ENCODE peak calls at places on chromosomes 12 and 14, in ten cellular contexts. D is HepG2, F is ovary, T is tibial nerve, L is stomach, I is suprapubic skin, Q is H1, U is A549, X is sigmoid colon, H is transverse colon. O is an unnamed sample. For H3K9me3, the result is how much of the 10 kb centered on the place peaks cover.

GRCh38 chr12:102567031-102567985 is 86.9 kb upstream of the IGF1 start:
- DNase-seq in T (no peak), U (peak), F (no peak), I (no peak), D (no peak), Q (no peak), X (no peak), H (no peak), L (no peak), O (no peak)

GRCh38 chr14:55814873-55815272 is 234.9 kb downstream of the KTN1 start:
- DNase-seq in H (no peak), I (no peak), T (no peak), L (no peak), Q (no peak), D (no peak), F (no peak), U (no peak), X (no peak), O (no peak)

GRCh38 chr14:95011449-95012020 is 145.8 kb downstream of the DICER1 start:
- DNase-seq in T (no peak), I (no peak), F (no peak), Q (no peak), L (no peak), U (no peak), H (no peak), X (peak), D (no peak), O (peak)

GRCh38 chr14:78188882-78189281 is 18.7 kb downstream of the NRXN3 start:
- DNase-seq in L (no peak), D (no peak), U (no peak), I (no peak), H (no peak), F (no peak), X (no peak), T (no peak), Q (no peak), O (no peak)

GRCh38 chr12:19431407-19432308 is 7.6 kb upstream of the AEBP2 start:
- DNase-seq in D (no peak), I (no peak), X (no peak), T (no peak), F (no peak), Q (no peak), H (no peak), U (no peak), L (no peak), O (no peak)

GRCh38 chr12:12999276-12999958 is 648 bp downstream of the HEBP1 start:
- DNase-seq in L (no peak), D (peak), F (no peak), Q (no peak), U (peak), I (no peak), T (no peak), H (peak), X (no peak), O (no peak)

GRCh38 chr14:105092124-105092911 is 27.1 kb upstream of the GPR132 start:
- DNase-seq in X (peak), D (no peak), L (peak), I (peak), Q (peak), T (no peak), F (peak), H (peak), U (peak), O (no peak)

GRCh38 chr14:101711041-101711861 is 50.3 kb upstream of the PPP2R5C start:
- DNase-seq in X (no peak), T (no peak), Q (no peak), H (no peak), L (peak), U (no peak), I (peak), D (no peak), F (no peak), O (peak)

GRCh38 chr14:70947739-70948138 is 40.5 kb downstream of the PCNX1 start:
- DNase-seq in T (no peak), F (no peak), X (no peak), D (no peak), U (no peak), I (no peak), Q (no peak), H (no peak), L (no peak), O (no peak)

GRCh38 chr12:402127-402456 is 648 bp downstream of the CCDC77 start:
- DNase-seq in H (no peak), I (no peak), L (no peak), Q (no peak), F (no peak), D (peak), X (no peak), U (no peak), T (no peak), O (no peak)

GRCh38 chr12:95114766-95115450 is 41.5 kb upstream of the NR2C1 start:
- DNase-seq in H (no peak), I (no peak), Q (no peak), F (no peak), U (no peak), T (no peak), D (no peak), L (no peak), X (no peak), O (no peak)

GRCh38 chr12:128801879-128802391 is 21.8 kb downstream of the SLC15A4 start:
- DNase-seq in L (no peak), T (no peak), X (peak), I (no peak), Q (no peak), F (no peak), D (no peak), U (no peak), H (no peak), O (no peak)

GRCh38 chr14:55136241-55136640 is 7.2 kb downstream of the LGALS3 start:
- DNase-seq in L (no peak), Q (no peak), I (no peak), H (no peak), F (no peak), X (no peak), T (no peak), D (no peak), U (no peak), O (no peak)

GRCh38 chr12:114682920-114683708 is 861 bp downstream of the TBX3 start:
- DNase-seq in U (peak), D (no peak), T (no peak), I (no peak), Q (peak), L (peak), H (peak), F (peak), X (no peak), O (no peak)

GRCh38 chr12:69966839-69967238 is 141.8 kb downstream of the MYRFL start:
- DNase-seq in T (no peak), Q (no peak), D (no peak), H (no peak), X (no peak), U (no peak), I (no peak), F (no peak), L (peak), O (no peak)

GRCh38 chr12:92719674-92720073 is 16.9 kb downstream of the PLEKHG7 start:
- DNase-seq in L (no peak), H (no peak), F (no peak), U (no peak), I (no peak), T (no peak), D (no peak), X (no peak), Q (no peak), O (no peak)

GRCh38 chr14:79117561-79117960 is 947.4 kb downstream of the NRXN3 start:
- DNase-seq in T (no peak), D (no peak), H (no peak), I (no peak), L (no peak), U (no peak), X (no peak), F (no peak), Q (no peak), O (no peak)

GRCh38 chr14:101833045-101833444 is 71.5 kb downstream of the PPP2R5C start:
- DNase-seq in U (no peak), L (no peak), X (no peak), H (no peak), T (no peak), I (no peak), F (peak), D (no peak), Q (no peak), O (no peak)

DNA sequence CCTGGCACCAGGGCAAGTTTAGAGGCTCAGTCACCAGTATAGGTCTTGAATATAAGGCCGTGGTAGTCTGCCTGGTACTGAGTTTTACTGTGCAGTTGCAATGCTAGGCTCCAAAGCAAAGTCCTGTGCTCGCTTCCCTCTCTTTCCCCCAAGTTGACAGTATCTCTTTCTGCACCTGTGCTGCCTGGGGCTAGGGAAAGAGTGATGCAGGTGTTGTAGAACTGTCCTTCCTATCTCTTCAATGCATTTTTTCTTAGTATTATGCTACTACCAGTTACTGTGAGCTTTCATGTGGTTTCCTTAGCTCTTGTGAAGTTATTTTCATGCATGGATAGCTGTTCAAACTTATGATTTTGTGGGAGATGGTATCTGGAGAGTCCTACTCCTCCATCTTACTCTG is 359.2 kb downstream of the SYT1 start:
- DNase-seq in X (no peak), H (no peak), L (no peak), T (no peak), Q (no peak), D (no peak), F (no peak), I (no peak), U (no peak), O (no peak)
- TF ChIP-seq POLR2A in X (no peak), H (no peak), L (no peak), T (no peak), Q (no peak), D (no peak), F (no peak), I (no peak), U (no peak), O (no peak)

GRCh38 chr12:129964300-129964699 is 60.5 kb upstream of the TMEM132D start:
- DNase-seq in U (no peak), L (no peak), T (no peak), F (no peak), Q (no peak), I (no peak), D (no peak), H (no peak), X (no peak), O (no peak)
- H3K9me3 ChIP-seq in U (under half), L (under half), T (under half), F (under half), Q (under half), I (under half), D (under half), H (under half), X (under half), O (under half)

GRCh38 chr12:127241056-127241830 is 1025.7 kb upstream of the TMEM132C start:
- DNase-seq in F (no peak), X (no peak), D (no peak), L (no peak), H (no peak), Q (no peak), T (peak), I (no peak), U (no peak), O (no peak)
- TF ChIP-seq EP300 in F (no peak), X (no peak), D (no peak), L (no peak), H (no peak), Q (no peak), T (peak), I (no peak), U (no peak), O (no peak)

DNA sequence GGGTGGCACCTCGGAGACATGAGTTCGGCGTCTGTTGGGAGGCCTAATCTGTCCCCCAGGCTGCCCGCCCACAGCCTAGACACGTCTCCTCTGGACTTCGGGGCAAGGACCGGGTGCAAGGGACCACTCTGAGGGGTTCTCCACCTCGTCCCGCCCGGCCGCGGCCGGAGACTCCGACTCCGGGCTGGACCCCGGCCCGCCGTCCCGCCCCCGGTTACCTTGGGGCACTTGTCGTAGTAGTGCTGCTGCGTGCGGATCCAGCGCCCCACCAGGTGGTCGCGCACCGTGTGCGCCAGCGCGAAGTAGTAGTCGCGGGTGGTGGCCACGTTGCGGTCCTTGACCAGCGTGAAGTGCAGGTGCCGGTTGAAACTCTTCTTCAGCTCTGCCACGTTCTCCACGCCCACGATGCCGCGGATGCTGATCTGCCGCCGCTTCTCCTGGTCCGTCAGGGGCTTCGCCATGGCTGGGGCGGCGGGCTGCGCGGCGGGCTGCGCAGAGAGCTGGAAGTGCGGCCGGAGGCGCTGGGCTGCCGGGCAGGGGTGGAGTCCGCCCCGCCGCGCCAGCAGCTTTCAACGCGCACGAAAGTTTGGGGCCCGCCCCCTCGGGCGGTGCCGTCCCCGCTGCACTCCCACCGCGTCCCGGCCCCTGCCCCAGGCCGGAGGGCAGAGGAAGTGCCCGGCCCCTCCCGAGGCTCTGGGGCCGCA is at the start of gene PYGL:
- DNase-seq in Q (peak), D (peak), T (peak), F (peak), H (peak), X (peak), U (peak), I (peak), L (peak), O (peak)
- TF ChIP-seq POLR2A in Q (no peak), D (peak), T (peak), F (peak), H (peak), X (no peak), U (peak), I (no peak), L (no peak), O (peak)

GRCh38 chr12:1890119-1890703 is 28.2 kb downstream of the CACNA2D4 start:
- DNase-seq in T (no peak), L (no peak), X (no peak), U (no peak), D (no peak), F (no peak), H (no peak), Q (peak), I (no peak), O (peak)

GRCh38 chr12:1885605-1886245 is 32.7 kb downstream of the CACNA2D4 start:
- DNase-seq in T (no peak), H (no peak), L (no peak), F (no peak), X (no peak), Q (no peak), I (no peak), D (peak), U (no peak), O (peak)

GRCh38 chr12:1886396-1887008 is 31.9 kb downstream of the CACNA2D4 start:
- DNase-seq in H (no peak), L (no peak), D (no peak), U (no peak), T (no peak), X (no peak), F (no peak), Q (peak), I (no peak), O (peak)

GRCh38 chr12:1888923-1889322 is 29.5 kb downstream of the CACNA2D4 start:
- DNase-seq in U (no peak), Q (no peak), T (no peak), L (no peak), X (no peak), F (no peak), D (no peak), H (no peak), I (no peak), O (no peak)

DNA sequence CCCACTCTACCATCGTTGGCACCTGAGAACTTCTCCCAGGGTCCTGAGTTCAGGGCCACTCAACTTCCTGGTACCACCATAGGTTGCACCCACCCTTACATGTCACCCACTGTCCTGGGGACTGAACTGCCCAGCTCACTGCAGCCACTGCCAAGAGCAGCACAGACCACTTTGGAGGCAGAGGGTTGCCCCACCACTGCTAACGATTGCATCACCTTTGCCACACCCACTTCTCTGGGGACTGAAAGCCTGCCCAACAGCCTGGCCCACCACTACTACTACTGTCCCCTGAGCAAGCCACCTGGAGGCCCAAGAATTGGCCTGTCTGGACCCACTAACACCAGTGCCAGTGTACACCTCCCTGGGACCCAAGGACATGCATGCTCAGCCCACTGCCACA is 27.6 kb downstream of the CACNA2D4 start:
- DNase-seq in Q (no peak), T (no peak), D (no peak), F (no peak), X (no peak), U (no peak), H (no peak), L (no peak), I (no peak), O (no peak)
- H3K9me3 ChIP-seq in Q (under half), T (under half), D (under half), F (under half), X (under half), U (under half), H (under half), L (under half), I (under half), O (under half)

GRCh38 chr14:49549446-49549845 is 36.7 kb downstream of the RPS29 start:
- DNase-seq in Q (no peak), X (no peak), U (no peak), I (no peak), F (no peak), D (no peak), H (no peak), L (no peak), T (no peak), O (no peak)

GRCh38 chr14:49551569-49551968 is 34.6 kb downstream of the RPS29 start:
- DNase-seq in U (no peak), F (no peak), H (no peak), Q (no peak), D (no peak), X (no peak), L (no peak), T (no peak), I (no peak), O (no peak)

GRCh38 chr14:49549881-49550280 is 36.3 kb downstream of the RPS29 start:
- DNase-seq in L (no peak), U (no peak), T (no peak), X (no peak), Q (peak), I (no peak), H (no peak), F (no peak), D (no peak), O (peak)

GRCh38 chr14:49552630-49553029 is 33.5 kb downstream of the RPS29 start:
- DNase-seq in L (no peak), Q (no peak), T (no peak), U (no peak), H (no peak), D (no peak), I (no peak), F (no peak), X (no peak), O (no peak)

DNA sequence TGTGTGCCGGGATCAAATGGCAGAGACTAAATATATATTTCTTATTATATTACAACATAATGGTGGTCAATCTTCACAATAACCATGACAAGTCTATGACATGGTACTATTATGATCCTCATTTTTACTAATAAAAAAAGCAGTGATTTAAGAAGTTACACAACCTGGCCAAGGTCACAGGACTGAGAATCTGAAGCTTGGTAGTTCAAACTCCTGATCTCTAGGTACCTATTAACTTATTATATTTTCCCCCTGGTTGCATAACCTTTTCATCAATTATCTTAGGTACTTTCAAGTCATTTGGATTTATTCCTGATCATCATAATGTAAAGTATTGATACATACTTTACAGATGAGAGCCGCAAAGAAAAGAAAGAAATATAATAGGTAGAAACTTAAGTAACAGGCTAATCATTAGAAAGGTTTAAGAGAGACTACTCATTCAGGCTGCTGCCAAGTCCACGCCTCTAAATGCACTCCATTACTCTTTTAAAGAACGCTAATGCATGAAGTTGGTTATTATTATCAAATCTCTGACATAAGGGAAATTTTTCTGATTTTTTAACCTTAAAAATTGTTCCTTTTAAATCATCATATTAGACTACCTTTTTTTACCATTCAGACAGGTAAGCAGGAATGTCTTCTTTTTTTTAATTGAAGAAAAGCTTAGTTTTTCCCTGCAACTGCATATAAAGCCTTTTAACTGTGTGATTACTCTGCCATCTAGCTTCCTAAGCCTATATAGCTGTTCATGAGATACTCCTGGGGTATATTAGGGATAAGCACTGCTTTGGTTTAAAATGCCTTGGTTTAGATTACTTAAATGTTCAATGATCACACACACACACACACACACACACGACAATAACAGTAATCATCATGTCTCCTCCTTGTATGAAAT is 35.6 kb downstream of the RPS29 start:
- DNase-seq in T (no peak), Q (no peak), F (no peak), H (no peak), L (no peak), I (no peak), D (peak), X (no peak), U (no peak), O (no peak)
- TF ChIP-seq EP300 in T (no peak), Q (no peak), F (no peak), H (no peak), L (no peak), I (no peak), D (no peak), X (no peak), U (no peak), O (no peak)

DNA sequence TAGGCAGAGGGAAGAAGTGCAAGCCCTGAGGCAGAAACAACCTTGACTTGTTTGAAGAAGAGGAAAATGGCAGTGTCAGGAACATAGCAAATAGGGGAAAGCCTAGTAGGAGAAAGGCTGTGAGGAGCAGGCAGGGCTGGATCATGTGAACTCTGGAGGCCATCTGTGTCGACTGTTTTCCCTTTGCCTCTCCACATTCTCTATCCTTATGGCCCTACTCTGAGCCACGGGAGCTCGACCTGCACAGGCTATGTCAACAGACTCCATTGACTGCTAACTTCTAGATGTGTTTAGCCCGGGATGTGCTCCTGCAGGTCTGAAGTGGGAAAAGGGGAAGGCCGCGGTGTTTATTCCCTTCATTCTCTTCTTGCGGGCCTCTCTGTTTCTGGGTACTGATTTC is 35.2 kb downstream of the EGLN3 start:
- DNase-seq in F (no peak), D (no peak), X (no peak), H (no peak), Q (no peak), T (no peak), U (no peak), L (no peak), I (no peak), O (peak)
- TF ChIP-seq POLR2A in F (no peak), D (no peak), X (no peak), H (no peak), Q (no peak), T (no peak), U (no peak), L (no peak), I (no peak), O (no peak)